ENCODE peak calls at places on chromosomes 6 and 20, in five cellular contexts. E is NCI-H1092 treated with DMSO at 0.1 percent for 48 hours, U is right atrium auricular region, Y is NCI-H2081 treated with DMSO at 0.1 percent for 48 hours, V is neuronal stem cell. N is an unnamed sample.

GRCh38 chr6:141914646-141915045 is 218.1 kb upstream of the GJE1 start:
- DNase-seq in U (no peak), Y (no peak), E (no peak), V (no peak), N (no peak)

GRCh38 chr6:15658345-15658744 is 4.5 kb downstream of the DTNBP1 start:
- DNase-seq in E (no peak), V (no peak), U (no peak), Y (no peak), N (no peak)

GRCh38 chr20:61922411-61922810 is 143.3 kb downstream of the TAF4 start:
- DNase-seq in V (no peak), U (no peak), Y (no peak), E (no peak), N (no peak)

GRCh38 chr6:90860822-90861601 is 274.1 kb upstream of the MAP3K7 start:
- DNase-seq in U (no peak), E (peak; percentile 7), Y (no peak), V (no peak), N (peak; percentile 9)

GRCh38 chr6:168711049-168711640 is 270.2 kb downstream of the SMOC2 start:
- DNase-seq in U (no peak), E (no peak), V (no peak), Y (no peak), N (no peak)

GRCh38 chr20:47543006-47543431 is 41.3 kb downstream of the NCOA3 start:
- DNase-seq in U (no peak), V (no peak), E (no peak), Y (no peak), N (no peak)

GRCh38 chr6:35613762-35614161 is 75.0 kb downstream of the FKBP5 start:
- DNase-seq in U (no peak), E (no peak), V (no peak), Y (no peak), N (no peak)

GRCh38 chr6:128822271-128822670 is 60.7 kb upstream of the LAMA2 start:
- DNase-seq in U (no peak), Y (no peak), V (no peak), E (no peak), N (no peak)

GRCh38 chr6:92828786-92829185 is 590.6 kb downstream of the EPHA7 start:
- DNase-seq in V (no peak), E (no peak), U (no peak), Y (no peak), N (no peak)

GRCh38 chr6:111088668-111089003 is 1.3 kb downstream of the SLC16A10 start:
- DNase-seq in Y (no peak), U (no peak), V (no peak), E (no peak), N (no peak)

GRCh38 chr6:33165581-33166258 is 26.5 kb downstream of the COL11A2 start:
- DNase-seq in V (no peak), E (no peak), Y (no peak), U (no peak), N (no peak)

GRCh38 chr6:142692942-142693341 is 252.0 kb downstream of the HIVEP2 start:
- DNase-seq in U (peak; percentile 82), Y (no peak), V (peak; percentile 72), E (peak; percentile 10), N (peak; percentile 40)

GRCh38 chr6:84583784-84584183 is 180.6 kb downstream of the TBX18 start:
- DNase-seq in Y (no peak), E (no peak), V (no peak), U (no peak), N (no peak)

GRCh38 chr6:85670573-85670972 is 27.9 kb upstream of the SYNCRIP start:
- DNase-seq in Y (no peak), E (no peak), V (no peak), U (no peak), N (peak; percentile 14)

GRCh38 chr20:36144336-36144735 is 10.2 kb upstream of the EPB41L1 start:
- DNase-seq in V (no peak), U (no peak), E (no peak), Y (no peak), N (no peak)

GRCh38 chr20:2292711-2293110 is 3.1 kb upstream of the TGM3 start:
- DNase-seq in U (no peak), V (no peak), Y (no peak), E (no peak), N (no peak)

GRCh38 chr6:35081426-35081851 is 59.7 kb downstream of the TCP11 start:
- DNase-seq in U (no peak), Y (no peak), V (no peak), E (no peak), N (no peak)

GRCh38 chr20:25344634-25345033 is 46.0 kb downstream of the ABHD12 start:
- DNase-seq in V (no peak), E (no peak), U (no peak), Y (no peak), N (no peak)

GRCh38 chr6:113684382-113684901 is 172.7 kb upstream of the MARCKS start:
- DNase-seq in U (no peak), V (no peak), E (no peak), Y (no peak), N (no peak)

GRCh38 chr6:124567401-124567800 is 394.8 kb upstream of the RNF217 start:
- DNase-seq in E (no peak), Y (no peak), V (no peak), U (no peak), N (no peak)

GRCh38 chr6:71468841-71469750 is 180.5 kb downstream of the OGFRL1 start:
- DNase-seq in U (no peak), V (no peak), E (no peak), Y (no peak), N (no peak)

GRCh38 chr6:32146687-32147086 is 5.1 kb downstream of the PRRT1 start:
- DNase-seq in E (no peak), Y (no peak), V (no peak), U (no peak), N (no peak)

GRCh38 chr20:63706852-63707557 is 771 bp downstream of the ARFRP1 start:
- DNase-seq in Y (no peak), E (no peak), V (no peak), U (no peak), N (peak; percentile 17)

GRCh38 chr20:47999166-47999565 is 213.9 kb upstream of the SULF2 start:
- DNase-seq in V (no peak), U (no peak), Y (no peak), E (no peak), N (no peak)

GRCh38 chr6:41040101-41040910 is 1.3 kb upstream of the UNC5CL start:
- DNase-seq in U (no peak), E (no peak), V (no peak), Y (no peak), N (no peak)

GRCh38 chr6:109897561-109898080 is 80.5 kb upstream of the GPR6 start:
- DNase-seq in Y (no peak), V (no peak), E (no peak), U (no peak), N (no peak)

GRCh38 chr20:41599699-41600104 is 18.5 kb downstream of the CHD6 start:
- DNase-seq in Y (no peak), V (no peak), U (no peak), E (peak; percentile 3), N (no peak)

GRCh38 chr6:46016063-46016608 is 476 bp upstream of the CLIC5 start:
- DNase-seq in Y (no peak), E (no peak), U (no peak), V (no peak), N (no peak)

GRCh38 chr6:90440586-90441338 is 144.1 kb upstream of the BACH2 start:
- DNase-seq in Y (no peak), E (no peak), V (no peak), U (no peak), N (no peak)

GRCh38 chr6:149198265-149198664 is 119.2 kb upstream of the TAB2 start:
- DNase-seq in U (no peak), E (no peak), V (no peak), Y (no peak), N (no peak)

GRCh38 chr6:50952092-50952932 is 133.6 kb downstream of the TFAP2B start:
- DNase-seq in U (no peak), V (no peak), Y (no peak), E (no peak), N (peak; percentile 34)

GRCh38 chr6:34982424-34982852 is 93.4 kb downstream of the ANKS1A start:
- DNase-seq in E (no peak), U (no peak), V (no peak), Y (no peak), N (no peak)

GRCh38 chr6:56671651-56672461 is 29.2 kb upstream of the DST start:
- DNase-seq in E (no peak), Y (no peak), V (no peak), U (no peak), N (no peak)

GRCh38 chr20:34472246-34472925 is 43.8 kb upstream of the DYNLRB1 start:
- DNase-seq in U (no peak), V (no peak), E (no peak), Y (no peak), N (no peak)

GRCh38 chr6:16583151-16583762 is 178.0 kb downstream of the ATXN1 start:
- DNase-seq in V (no peak), Y (no peak), E (no peak), U (no peak), N (no peak)

GRCh38 chr20:33689973-33690372 is 3.8 kb upstream of the E2F1 start:
- DNase-seq in V (no peak), U (no peak), E (no peak), Y (no peak), N (no peak)

GRCh38 chr6:35496036-35496850 is 636 bp downstream of the TEAD3 start:
- DNase-seq in U (no peak), Y (no peak), E (no peak), V (peak; percentile 59), N (no peak)

GRCh38 chr6:47288245-47289090 is 21.2 kb downstream of the TNFRSF21 start:
- DNase-seq in Y (no peak), U (no peak), V (no peak), E (peak; percentile 78), N (peak; percentile 71)

N was measured in NCI-H1105 treated with DMSO at 0.1 percent for 48 hours.